ENCODE peak calls at places on chromosome 2, in six cellular contexts. T, V, H, F, K and B are unnamed samples.

GRCh38 chr2:134406311-134406710 is 152.4 kb downstream of the MGAT5 start:
- DNase-seq in T (no peak), V (peak; percentile 18), H (no peak), F (no peak), K (no peak), B (no peak)

GRCh38 chr2:127342101-127342500 is 45.7 kb downstream of the MAP3K2 start:
- DNase-seq in T (no peak), V (no peak), H (peak; percentile 16), F (no peak), K (no peak), B (no peak)

GRCh38 chr2:24512404-24512803 is 21.4 kb downstream of the NCOA1 start:
- DNase-seq in T (no peak), V (no peak), H (no peak), F (no peak), K (no peak), B (no peak)

GRCh38 chr2:96772903-96773675 is 12.4 kb downstream of the CNNM4 start:
- DNase-seq in T (no peak), V (no peak), H (no peak), F (peak; percentile 60), K (no peak), B (no peak)

GRCh38 chr2:21836766-21837543 is 713.2 kb downstream of the TDRD15 start:
- DNase-seq in T (no peak), V (no peak), H (no peak), F (no peak), K (no peak), B (no peak)

GRCh38 chr2:20184067-20184938 is 40.6 kb downstream of the SDC1 start:
- DNase-seq in T (no peak), V (peak; percentile 49), H (peak; percentile 90), F (no peak), K (peak; percentile 82), B (no peak)

GRCh38 chr2:178512491-178512890 is 32.2 kb downstream of the PLEKHA3 start:
- DNase-seq in T (peak; percentile 53), V (no peak), H (no peak), F (no peak), K (no peak), B (no peak)

GRCh38 chr2:157194097-157194688 is 63.3 kb upstream of the GALNT5 start:
- DNase-seq in T (peak; percentile 71), V (peak; percentile 33), H (peak; percentile 63), F (peak; percentile 49), K (no peak), B (no peak)

GRCh38 chr2:204477358-204477950 is 67.8 kb upstream of the PARD3B start:
- DNase-seq in T (no peak), V (no peak), H (no peak), F (no peak), K (no peak), B (no peak)

GRCh38 chr2:101801496-101801895 is 104.0 kb downstream of the MAP4K4 start:
- DNase-seq in T (no peak), V (no peak), H (no peak), F (no peak), K (no peak), B (no peak)

GRCh38 chr2:27218614-27219013 is 1.4 kb downstream of the CAD start:
- DNase-seq in T (no peak), V (no peak), H (no peak), F (no peak), K (no peak), B (no peak)

GRCh38 chr2:167157523-167157922 is 269.2 kb downstream of the XIRP2 start:
- DNase-seq in T (no peak), V (no peak), H (no peak), F (no peak), K (no peak), B (no peak)

GRCh38 chr2:206688453-206688852 is 29.7 kb downstream of the DYTN start:
- DNase-seq in T (no peak), V (no peak), H (no peak), F (no peak), K (no peak), B (no peak)

GRCh38 chr2:134392689-134393476 is 139.0 kb downstream of the MGAT5 start:
- DNase-seq in T (no peak), V (no peak), H (no peak), F (no peak), K (no peak), B (no peak)

GRCh38 chr2:8886876-8887275 is 49.5 kb upstream of the KIDINS220 start:
- DNase-seq in T (no peak), V (no peak), H (no peak), F (no peak), K (no peak), B (no peak)

GRCh38 chr2:70557171-70557838 is 3.7 kb upstream of the TGFA start:
- DNase-seq in T (no peak), V (peak; percentile 78), H (no peak), F (peak; percentile 77), K (no peak), B (no peak)

GRCh38 chr2:103161456-103162289 is 399.8 kb downstream of the TMEM182 start:
- DNase-seq in T (peak; percentile 64), V (peak; percentile 56), H (peak; percentile 58), F (peak; percentile 74), K (no peak), B (peak; percentile 30)

GRCh38 chr2:73588177-73588576 is 54.0 kb downstream of the NAT8 start:
- DNase-seq in T (peak; percentile 3), V (no peak), H (no peak), F (no peak), K (no peak), B (peak; percentile 63)

GRCh38 chr2:101985101-101985792 is 6.5 kb upstream of the IL1R2 start:
- DNase-seq in T (no peak), V (no peak), H (no peak), F (peak; percentile 71), K (no peak), B (no peak)

GRCh38 chr2:85655961-85656403 is 12.0 kb downstream of the SFTPB start:
- DNase-seq in T (no peak), V (no peak), H (peak; percentile 33), F (no peak), K (peak; percentile 73), B (no peak)

GRCh38 chr2:202005272-202005887 is 28.3 kb upstream of the FZD7 start:
- DNase-seq in T (no peak), V (no peak), H (no peak), F (no peak), K (no peak), B (no peak)

GRCh38 chr2:202007015-202008011 is 26.3 kb upstream of the FZD7 start:
- DNase-seq in T (no peak), V (no peak), H (no peak), F (no peak), K (no peak), B (no peak)

GRCh38 chr2:202014328-202015034 is 19.2 kb upstream of the FZD7 start:
- DNase-seq in T (peak; percentile 60), V (no peak), H (no peak), F (no peak), K (no peak), B (peak; percentile 57)

GRCh38 chr2:202009563-202009962 is 24.1 kb upstream of the FZD7 start:
- DNase-seq in T (no peak), V (no peak), H (no peak), F (no peak), K (no peak), B (no peak)

GRCh38 chr2:202009019-202009481 is 24.6 kb upstream of the FZD7 start:
- DNase-seq in T (no peak), V (no peak), H (no peak), F (no peak), K (no peak), B (peak; percentile 64)
- H3K4me3 ChIP-seq in T (no peak overlapping the region), V (no peak overlapping the region), H (no peak overlapping the region), F (no peak overlapping the region), K (no peak overlapping the region), B (peak overlapping the region; percentile 1)

DNA sequence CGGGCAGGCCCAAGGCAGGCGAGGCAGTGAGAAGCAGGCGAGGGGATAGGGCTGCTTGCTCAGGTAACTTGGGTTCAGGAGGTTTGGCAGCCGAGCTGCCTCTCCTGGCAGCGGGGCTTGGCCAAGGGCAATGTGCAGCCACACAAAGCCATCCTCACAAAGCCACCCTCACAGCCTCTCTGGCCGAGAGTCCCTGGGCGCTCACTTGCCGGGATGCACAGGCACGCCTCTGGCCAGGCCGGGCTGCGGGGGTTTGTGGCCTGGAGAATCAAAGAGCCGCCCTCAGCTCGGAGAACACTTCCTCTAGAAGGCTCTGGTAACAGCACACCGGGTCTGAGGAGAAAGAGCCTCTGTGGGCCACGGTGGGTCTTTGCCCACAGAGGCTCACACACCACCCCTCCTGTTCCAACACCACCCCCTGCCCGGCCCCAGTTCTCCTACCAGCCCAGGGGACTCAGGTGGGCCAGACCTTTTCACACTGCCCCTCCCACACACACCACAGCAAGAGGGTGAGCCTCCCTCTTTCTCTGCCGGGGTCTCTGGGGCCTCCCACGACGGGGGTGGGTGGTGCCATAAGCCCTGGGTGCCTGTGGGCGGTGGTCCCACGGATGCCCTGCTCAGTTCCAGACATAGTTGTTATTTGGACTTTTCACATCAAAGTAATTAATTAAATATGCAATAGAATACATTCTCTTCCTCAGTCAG is 186.9 kb downstream of the ZFP36L2 start:
- DNase-seq in T (no peak), V (no peak), H (no peak), F (no peak), K (peak; percentile 54), B (no peak)
- H3K4me1 ChIP-seq in T (peaks cover 29% of the 10 kb centered on the region), V (peaks cover 7% of the 10 kb centered on the region), H (peaks cover 33% of the 10 kb centered on the region), F (no peaks in the 10 kb centered on the region), K (no peaks in the 10 kb centered on the region), B (peaks cover 33% of the 10 kb centered on the region)

GRCh38 chr2:138730497-138731030 is 49.6 kb downstream of the NXPH2 start:
- DNase-seq in T (no peak), V (no peak), H (no peak), F (no peak), K (no peak), B (no peak)

GRCh38 chr2:138724765-138725459 is 55.3 kb downstream of the NXPH2 start:
- DNase-seq in T (no peak), V (no peak), H (no peak), F (no peak), K (no peak), B (no peak)

GRCh38 chr2:138724296-138724695 is 55.9 kb downstream of the NXPH2 start:
- DNase-seq in T (no peak), V (no peak), H (no peak), F (no peak), K (no peak), B (no peak)

GRCh38 chr2:138726681-138727080 is 53.5 kb downstream of the NXPH2 start:
- DNase-seq in T (no peak), V (no peak), H (no peak), F (no peak), K (no peak), B (no peak)

GRCh38 chr2:138727956-138728355 is 52.2 kb downstream of the NXPH2 start:
- DNase-seq in T (no peak), V (no peak), H (no peak), F (no peak), K (no peak), B (no peak)
- TF ChIP-seq CTCF in T (no peak), V (no peak), H (no peak), F (no peak), K (no peak), B (no peak)

DNA sequence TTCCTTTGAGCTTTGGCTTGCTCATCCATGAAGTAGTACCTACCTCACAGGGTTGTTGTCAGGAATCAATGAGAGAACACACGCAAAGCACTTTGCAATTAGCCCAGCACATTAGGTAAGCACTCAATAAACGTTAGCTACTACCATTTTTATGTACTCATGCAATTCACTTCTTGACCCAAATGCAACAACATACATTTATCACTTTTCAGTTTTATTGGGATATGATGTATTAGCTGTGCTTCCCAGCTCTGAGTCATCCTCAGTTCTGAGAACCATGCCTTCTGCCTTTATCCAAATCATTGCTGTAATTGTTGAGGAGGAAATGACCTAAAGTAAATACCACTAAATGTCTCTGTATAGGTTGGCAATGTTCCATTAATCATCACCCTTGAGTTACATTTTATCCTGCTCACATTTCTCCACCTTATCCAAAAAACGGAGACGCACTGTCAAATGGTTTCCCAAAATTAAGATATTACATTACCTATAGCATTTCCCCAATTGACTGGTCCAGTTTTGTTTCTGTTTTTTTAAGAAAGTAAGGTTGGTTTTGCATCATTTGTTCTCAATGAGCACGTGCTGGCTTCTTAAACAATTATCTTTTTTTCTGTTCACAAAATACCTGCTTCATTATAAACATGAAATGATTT is 2.3 kb downstream of the TMEM247 start:
- DNase-seq in T (peak; percentile 67), V (no peak), H (peak; percentile 47), F (no peak), K (no peak), B (no peak)
- H3K4me3 ChIP-seq in T (no peak overlapping the region), V (no peak overlapping the region), H (no peak overlapping the region), F (no peak overlapping the region), K (no peak overlapping the region), B (no peak overlapping the region)